ENCODE peak calls at places on chromosomes 2 and 18, in five cellular contexts. One of them, this sample, is unnamed.

GRCh38 chr2:162297925-162298552 is 20.4 kb downstream of the IFIH1 start:
- DNase-seq in LNCaP clone FGC: no peak
- DNase-seq in NCI-H510A treated with DMSO at 0.1 percent for 48 hours: peak
- DNase-seq in astrocyte of the spinal cord: peak
- DNase-seq in MG63: peak
- DNase-seq in this sample: peak

GRCh38 chr2:240127911-240128607 is 8.0 kb downstream of the COPS9 start:
- DNase-seq in astrocyte of the spinal cord: no peak
- DNase-seq in MG63: no peak
- DNase-seq in NCI-H510A treated with DMSO at 0.1 percent for 48 hours: no peak
- DNase-seq in LNCaP clone FGC: no peak
- DNase-seq in this sample: no peak

GRCh38 chr18:49630246-49630699 is 68.4 kb downstream of the LIPG start:
- DNase-seq in astrocyte of the spinal cord: no peak
- DNase-seq in MG63: no peak
- DNase-seq in NCI-H510A treated with DMSO at 0.1 percent for 48 hours: no peak
- DNase-seq in LNCaP clone FGC: no peak
- DNase-seq in this sample: no peak

GRCh38 chr2:45128580-45128997 is 119.3 kb upstream of the SIX2 start:
- DNase-seq in NCI-H510A treated with DMSO at 0.1 percent for 48 hours: no peak
- DNase-seq in astrocyte of the spinal cord: peak
- DNase-seq in MG63: peak
- DNase-seq in LNCaP clone FGC: no peak
- DNase-seq in this sample: no peak

GRCh38 chr2:65130440-65131175 is 702 bp upstream of the RAB1A start:
- DNase-seq in NCI-H510A treated with DMSO at 0.1 percent for 48 hours: peak
- DNase-seq in LNCaP clone FGC: no peak
- DNase-seq in MG63: no peak
- DNase-seq in astrocyte of the spinal cord: no peak
- DNase-seq in this sample: no peak

GRCh38 chr18:56235061-56235772 is 403.2 kb downstream of the TXNL1 start:
- DNase-seq in LNCaP clone FGC: no peak
- DNase-seq in NCI-H510A treated with DMSO at 0.1 percent for 48 hours: no peak
- DNase-seq in MG63: no peak
- DNase-seq in astrocyte of the spinal cord: peak
- DNase-seq in this sample: no peak

GRCh38 chr2:120861191-120861575 is 125.5 kb downstream of the GLI2 start:
- DNase-seq in LNCaP clone FGC: no peak
- DNase-seq in MG63: no peak
- DNase-seq in NCI-H510A treated with DMSO at 0.1 percent for 48 hours: no peak
- DNase-seq in astrocyte of the spinal cord: no peak
- DNase-seq in this sample: no peak

GRCh38 chr2:1557467-1557820 is 144.2 kb downstream of the TPO start:
- DNase-seq in MG63: no peak
- DNase-seq in astrocyte of the spinal cord: no peak
- DNase-seq in LNCaP clone FGC: no peak
- DNase-seq in NCI-H510A treated with DMSO at 0.1 percent for 48 hours: no peak
- DNase-seq in this sample: no peak

GRCh38 chr2:36168136-36168535 is 187.4 kb upstream of the CRIM1 start:
- DNase-seq in LNCaP clone FGC: no peak
- DNase-seq in NCI-H510A treated with DMSO at 0.1 percent for 48 hours: no peak
- DNase-seq in MG63: no peak
- DNase-seq in astrocyte of the spinal cord: no peak
- DNase-seq in this sample: no peak

GRCh38 chr18:34723143-34723542 is 13.0 kb downstream of the DTNA start:
- DNase-seq in NCI-H510A treated with DMSO at 0.1 percent for 48 hours: no peak
- DNase-seq in MG63: no peak
- DNase-seq in astrocyte of the spinal cord: no peak
- DNase-seq in LNCaP clone FGC: no peak
- DNase-seq in this sample: no peak

GRCh38 chr2:65382776-65383357 is 49.5 kb downstream of the SPRED2 start:
- DNase-seq in LNCaP clone FGC: no peak
- DNase-seq in MG63: peak
- DNase-seq in astrocyte of the spinal cord: peak
- DNase-seq in NCI-H510A treated with DMSO at 0.1 percent for 48 hours: peak
- DNase-seq in this sample: no peak

GRCh38 chr2:215171151-215171550 is 32.7 kb upstream of the ABCA12 start:
- DNase-seq in astrocyte of the spinal cord: peak
- DNase-seq in MG63: peak
- DNase-seq in NCI-H510A treated with DMSO at 0.1 percent for 48 hours: no peak
- DNase-seq in LNCaP clone FGC: no peak
- DNase-seq in this sample: no peak

GRCh38 chr2:38377501-38378258 is 607 bp upstream of the ATL2 start:
- DNase-seq in NCI-H510A treated with DMSO at 0.1 percent for 48 hours: peak
- DNase-seq in LNCaP clone FGC: no peak
- DNase-seq in MG63: no peak
- DNase-seq in astrocyte of the spinal cord: peak
- DNase-seq in this sample: peak

GRCh38 chr2:27723372-27724144 is 48.0 kb upstream of the MRPL33 start:
- DNase-seq in NCI-H510A treated with DMSO at 0.1 percent for 48 hours: peak
- DNase-seq in MG63: peak
- DNase-seq in LNCaP clone FGC: peak
- DNase-seq in astrocyte of the spinal cord: peak
- DNase-seq in this sample: peak

GRCh38 chr2:42057902-42058450 is 10.2 kb downstream of the PKDCC start:
- DNase-seq in MG63: no peak
- DNase-seq in astrocyte of the spinal cord: no peak
- DNase-seq in LNCaP clone FGC: no peak
- DNase-seq in NCI-H510A treated with DMSO at 0.1 percent for 48 hours: no peak
- DNase-seq in this sample: no peak

GRCh38 chr18:50853863-50854271 is 25.1 kb upstream of the ME2 start:
- DNase-seq in MG63: peak
- DNase-seq in NCI-H510A treated with DMSO at 0.1 percent for 48 hours: no peak
- DNase-seq in LNCaP clone FGC: no peak
- DNase-seq in astrocyte of the spinal cord: peak
- DNase-seq in this sample: no peak

GRCh38 chr2:74502720-74503505 is 3.5 kb upstream of the LBX2 start:
- DNase-seq in MG63: peak
- DNase-seq in NCI-H510A treated with DMSO at 0.1 percent for 48 hours: no peak
- DNase-seq in astrocyte of the spinal cord: peak
- DNase-seq in LNCaP clone FGC: no peak
- DNase-seq in this sample: no peak

GRCh38 chr2:188369365-188369764 is 77.7 kb downstream of the GULP1 start:
- DNase-seq in LNCaP clone FGC: no peak
- DNase-seq in MG63: peak
- DNase-seq in NCI-H510A treated with DMSO at 0.1 percent for 48 hours: peak
- DNase-seq in astrocyte of the spinal cord: peak
- DNase-seq in this sample: peak

GRCh38 chr2:953975-954686 is 3.5 kb downstream of the SNTG2 start:
- DNase-seq in LNCaP clone FGC: no peak
- DNase-seq in NCI-H510A treated with DMSO at 0.1 percent for 48 hours: peak
- DNase-seq in astrocyte of the spinal cord: peak
- DNase-seq in MG63: no peak
- DNase-seq in this sample: no peak

GRCh38 chr2:3246928-3247714 is 130.5 kb downstream of the EIPR1 start:
- DNase-seq in MG63: no peak
- DNase-seq in LNCaP clone FGC: no peak
- DNase-seq in NCI-H510A treated with DMSO at 0.1 percent for 48 hours: peak
- DNase-seq in astrocyte of the spinal cord: no peak
- DNase-seq in this sample: no peak

GRCh38 chr18:49846263-49846662 is 32.9 kb upstream of the ACAA2 start:
- DNase-seq in LNCaP clone FGC: no peak
- DNase-seq in MG63: peak
- DNase-seq in astrocyte of the spinal cord: peak
- DNase-seq in NCI-H510A treated with DMSO at 0.1 percent for 48 hours: peak
- DNase-seq in this sample: no peak

GRCh38 chr2:96688649-96689430 is 46.3 kb downstream of the FER1L5 start:
- DNase-seq in astrocyte of the spinal cord: no peak
- DNase-seq in LNCaP clone FGC: no peak
- DNase-seq in MG63: no peak
- DNase-seq in NCI-H510A treated with DMSO at 0.1 percent for 48 hours: no peak
- DNase-seq in this sample: no peak

GRCh38 chr2:83817511-83817910 is 641.6 kb downstream of the SUCLG1 start:
- DNase-seq in astrocyte of the spinal cord: no peak
- DNase-seq in LNCaP clone FGC: no peak
- DNase-seq in MG63: no peak
- DNase-seq in NCI-H510A treated with DMSO at 0.1 percent for 48 hours: peak
- DNase-seq in this sample: no peak

GRCh38 chr2:187716301-187716700 is 162.1 kb upstream of the TFPI start:
- DNase-seq in MG63: no peak
- DNase-seq in NCI-H510A treated with DMSO at 0.1 percent for 48 hours: no peak
- DNase-seq in astrocyte of the spinal cord: no peak
- DNase-seq in LNCaP clone FGC: peak
- DNase-seq in this sample: no peak

GRCh38 chr2:108412995-108413726 is 35.4 kb downstream of the SULT1C4 start:
- DNase-seq in NCI-H510A treated with DMSO at 0.1 percent for 48 hours: no peak
- DNase-seq in LNCaP clone FGC: no peak
- DNase-seq in astrocyte of the spinal cord: peak
- DNase-seq in MG63: peak
- DNase-seq in this sample: no peak

GRCh38 chr2:240060977-240061591 is 7.8 kb upstream of the OR6B3 start:
- DNase-seq in LNCaP clone FGC: peak
- DNase-seq in astrocyte of the spinal cord: peak
- DNase-seq in MG63: no peak
- DNase-seq in NCI-H510A treated with DMSO at 0.1 percent for 48 hours: peak
- DNase-seq in this sample: no peak

GRCh38 chr2:120029672-120030640 is 17.1 kb downstream of the EPB41L5 start:
- DNase-seq in astrocyte of the spinal cord: no peak
- DNase-seq in LNCaP clone FGC: no peak
- DNase-seq in MG63: no peak
- DNase-seq in NCI-H510A treated with DMSO at 0.1 percent for 48 hours: no peak
- DNase-seq in this sample: no peak

GRCh38 chr2:149617476-149617875 is 29.9 kb upstream of the MMADHC start:
- DNase-seq in astrocyte of the spinal cord: peak
- DNase-seq in NCI-H510A treated with DMSO at 0.1 percent for 48 hours: no peak
- DNase-seq in MG63: no peak
- DNase-seq in LNCaP clone FGC: no peak
- DNase-seq in this sample: no peak

GRCh38 chr2:39128919-39129391 is 8.1 kb upstream of the SOS1 start:
- DNase-seq in MG63: no peak
- DNase-seq in LNCaP clone FGC: no peak
- DNase-seq in NCI-H510A treated with DMSO at 0.1 percent for 48 hours: no peak
- DNase-seq in astrocyte of the spinal cord: no peak
- DNase-seq in this sample: no peak

GRCh38 chr18:9688036-9688741 is 19.9 kb upstream of the RAB31 start:
- DNase-seq in LNCaP clone FGC: no peak
- DNase-seq in astrocyte of the spinal cord: peak
- DNase-seq in NCI-H510A treated with DMSO at 0.1 percent for 48 hours: no peak
- DNase-seq in MG63: no peak
- DNase-seq in this sample: no peak

GRCh38 chr2:152583512-152584188 is 133.6 kb downstream of the PRPF40A start:
- DNase-seq in LNCaP clone FGC: no peak
- DNase-seq in MG63: peak
- DNase-seq in astrocyte of the spinal cord: no peak
- DNase-seq in NCI-H510A treated with DMSO at 0.1 percent for 48 hours: no peak
- DNase-seq in this sample: no peak

GRCh38 chr18:62587689-62588088 is 64.9 kb downstream of the ZCCHC2 start:
- DNase-seq in NCI-H510A treated with DMSO at 0.1 percent for 48 hours: no peak
- DNase-seq in astrocyte of the spinal cord: no peak
- DNase-seq in MG63: no peak
- DNase-seq in LNCaP clone FGC: no peak
- DNase-seq in this sample: no peak

GRCh38 chr2:190069936-190070696 is 7.6 kb upstream of the MSTN start:
- DNase-seq in LNCaP clone FGC: peak
- DNase-seq in NCI-H510A treated with DMSO at 0.1 percent for 48 hours: peak
- DNase-seq in astrocyte of the spinal cord: peak
- DNase-seq in MG63: no peak
- DNase-seq in this sample: peak

GRCh38 chr2:220569380-220569779 is 942.0 kb downstream of the SLC4A3 start:
- DNase-seq in MG63: no peak
- DNase-seq in NCI-H510A treated with DMSO at 0.1 percent for 48 hours: peak
- DNase-seq in LNCaP clone FGC: no peak
- DNase-seq in astrocyte of the spinal cord: no peak
- DNase-seq in this sample: no peak

GRCh38 chr2:64237266-64237665 is 93.0 kb upstream of the PELI1 start:
- DNase-seq in astrocyte of the spinal cord: no peak
- DNase-seq in MG63: no peak
- DNase-seq in NCI-H510A treated with DMSO at 0.1 percent for 48 hours: no peak
- DNase-seq in LNCaP clone FGC: no peak
- DNase-seq in this sample: no peak

GRCh38 chr2:47520825-47521665 is 118.1 kb downstream of the MSH2 start:
- DNase-seq in astrocyte of the spinal cord: peak
- DNase-seq in MG63: peak
- DNase-seq in NCI-H510A treated with DMSO at 0.1 percent for 48 hours: peak
- DNase-seq in LNCaP clone FGC: no peak
- DNase-seq in this sample: peak

GRCh38 chr2:30510409-30510808 is 63.4 kb downstream of the LCLAT1 start:
- DNase-seq in NCI-H510A treated with DMSO at 0.1 percent for 48 hours: no peak
- DNase-seq in LNCaP clone FGC: no peak
- DNase-seq in astrocyte of the spinal cord: no peak
- DNase-seq in MG63: no peak
- DNase-seq in this sample: no peak

GRCh38 chr2:157438907-157439791 is 4.7 kb downstream of the CYTIP start:
- DNase-seq in astrocyte of the spinal cord: no peak
- DNase-seq in MG63: no peak
- DNase-seq in LNCaP clone FGC: peak
- DNase-seq in NCI-H510A treated with DMSO at 0.1 percent for 48 hours: no peak
- DNase-seq in this sample: peak

GRCh38 chr2:176160251-176161040 is 3.3 kb downstream of the HOXD3 start:
- DNase-seq in LNCaP clone FGC: no peak
- DNase-seq in NCI-H510A treated with DMSO at 0.1 percent for 48 hours: no peak
- DNase-seq in astrocyte of the spinal cord: no peak
- DNase-seq in MG63: no peak
- DNase-seq in this sample: no peak

GRCh38 chr2:10665833-10666232 is 23.9 kb downstream of the NOL10 start:
- DNase-seq in LNCaP clone FGC: no peak
- DNase-seq in NCI-H510A treated with DMSO at 0.1 percent for 48 hours: no peak
- DNase-seq in MG63: no peak
- DNase-seq in astrocyte of the spinal cord: no peak
- DNase-seq in this sample: no peak

This sample was measured in DMS 273 treated with DMSO at 0.1 percent for 48 hours.